ENCODE peak calls at places on chromosomes 6 and 20, in nine cellular contexts. One of them, this sample, is unnamed.

GRCh38 chr20:25707695-25708094 is 11.0 kb upstream of the ZNF337 start:
- DNase-seq in NCI-H460: no peak
- DNase-seq in stimulated activated CD4-positive, alpha-beta T cell treated with anti-CD3 and anti-CD28 coated beads, Interleukin-1b, Interleukin-23, amount 100 ng/mL, for 1 hour: no peak
- DNase-seq in GM12865: no peak
- DNase-seq in SIG-M5: no peak
- DNase-seq in HS-5: no peak
- DNase-seq in activated T-cell treated with anti-CD3 and anti-CD28 coated beads, Interleukin-2, amount 50 U/mL, for 48 hours: no peak
- DNase-seq in G401: no peak
- DNase-seq in iPS-NIHi11: no peak
- DNase-seq in this sample: no peak

GRCh38 chr6:22471746-22472145 is 97.6 kb upstream of the HDGFL1 start:
- DNase-seq in NCI-H460: no peak
- DNase-seq in stimulated activated CD4-positive, alpha-beta T cell treated with anti-CD3 and anti-CD28 coated beads, Interleukin-1b, Interleukin-23, amount 100 ng/mL, for 1 hour: no peak
- DNase-seq in GM12865: no peak
- DNase-seq in SIG-M5: no peak
- DNase-seq in HS-5: no peak
- DNase-seq in activated T-cell treated with anti-CD3 and anti-CD28 coated beads, Interleukin-2, amount 50 U/mL, for 48 hours: no peak
- DNase-seq in G401: no peak
- DNase-seq in iPS-NIHi11: no peak
- DNase-seq in this sample: no peak

GRCh38 chr6:142900467-142900961 is 44.5 kb downstream of the HIVEP2 start:
- DNase-seq in NCI-H460: no peak
- DNase-seq in stimulated activated CD4-positive, alpha-beta T cell treated with anti-CD3 and anti-CD28 coated beads, Interleukin-1b, Interleukin-23, amount 100 ng/mL, for 1 hour: no peak
- DNase-seq in GM12865: no peak
- DNase-seq in SIG-M5: no peak
- DNase-seq in HS-5: no peak
- DNase-seq in activated T-cell treated with anti-CD3 and anti-CD28 coated beads, Interleukin-2, amount 50 U/mL, for 48 hours: no peak
- DNase-seq in G401: no peak
- DNase-seq in iPS-NIHi11: no peak
- DNase-seq in this sample: no peak

GRCh38 chr6:123016431-123017110 is 20.5 kb downstream of the CLVS2 start:
- DNase-seq in NCI-H460: no peak
- DNase-seq in stimulated activated CD4-positive, alpha-beta T cell treated with anti-CD3 and anti-CD28 coated beads, Interleukin-1b, Interleukin-23, amount 100 ng/mL, for 1 hour: no peak
- DNase-seq in GM12865: no peak
- DNase-seq in SIG-M5: no peak
- DNase-seq in HS-5: no peak
- DNase-seq in activated T-cell treated with anti-CD3 and anti-CD28 coated beads, Interleukin-2, amount 50 U/mL, for 48 hours: no peak
- DNase-seq in G401: peak
- DNase-seq in iPS-NIHi11: no peak
- DNase-seq in this sample: no peak

GRCh38 chr20:16479666-16480065 is 93.6 kb downstream of the KIF16B start:
- DNase-seq in NCI-H460: no peak
- DNase-seq in stimulated activated CD4-positive, alpha-beta T cell treated with anti-CD3 and anti-CD28 coated beads, Interleukin-1b, Interleukin-23, amount 100 ng/mL, for 1 hour: no peak
- DNase-seq in GM12865: no peak
- DNase-seq in SIG-M5: no peak
- DNase-seq in HS-5: no peak
- DNase-seq in activated T-cell treated with anti-CD3 and anti-CD28 coated beads, Interleukin-2, amount 50 U/mL, for 48 hours: no peak
- DNase-seq in G401: no peak
- DNase-seq in iPS-NIHi11: no peak
- DNase-seq in this sample: no peak

GRCh38 chr20:19583532-19584175 is 174.4 kb upstream of the RIN2 start:
- DNase-seq in NCI-H460: peak
- DNase-seq in stimulated activated CD4-positive, alpha-beta T cell treated with anti-CD3 and anti-CD28 coated beads, Interleukin-1b, Interleukin-23, amount 100 ng/mL, for 1 hour: no peak
- DNase-seq in GM12865: peak
- DNase-seq in SIG-M5: no peak
- DNase-seq in HS-5: no peak
- DNase-seq in activated T-cell treated with anti-CD3 and anti-CD28 coated beads, Interleukin-2, amount 50 U/mL, for 48 hours: peak
- DNase-seq in G401: peak
- DNase-seq in iPS-NIHi11: peak
- DNase-seq in this sample: peak

GRCh38 chr20:36624068-36624813 is 18.7 kb downstream of the RAB5IF start:
- DNase-seq in NCI-H460: no peak
- DNase-seq in stimulated activated CD4-positive, alpha-beta T cell treated with anti-CD3 and anti-CD28 coated beads, Interleukin-1b, Interleukin-23, amount 100 ng/mL, for 1 hour: no peak
- DNase-seq in GM12865: no peak
- DNase-seq in SIG-M5: no peak
- DNase-seq in HS-5: no peak
- DNase-seq in activated T-cell treated with anti-CD3 and anti-CD28 coated beads, Interleukin-2, amount 50 U/mL, for 48 hours: no peak
- DNase-seq in G401: no peak
- DNase-seq in iPS-NIHi11: peak
- DNase-seq in this sample: no peak

GRCh38 chr20:51354769-51355319 is 187.7 kb downstream of the NFATC2 start:
- DNase-seq in NCI-H460: no peak
- DNase-seq in stimulated activated CD4-positive, alpha-beta T cell treated with anti-CD3 and anti-CD28 coated beads, Interleukin-1b, Interleukin-23, amount 100 ng/mL, for 1 hour: no peak
- DNase-seq in GM12865: no peak
- DNase-seq in SIG-M5: no peak
- DNase-seq in HS-5: peak
- DNase-seq in activated T-cell treated with anti-CD3 and anti-CD28 coated beads, Interleukin-2, amount 50 U/mL, for 48 hours: no peak
- DNase-seq in G401: no peak
- DNase-seq in iPS-NIHi11: no peak
- DNase-seq in this sample: no peak

GRCh38 chr6:1838604-1839003 is 228.9 kb downstream of the FOXC1 start:
- DNase-seq in NCI-H460: no peak
- DNase-seq in stimulated activated CD4-positive, alpha-beta T cell treated with anti-CD3 and anti-CD28 coated beads, Interleukin-1b, Interleukin-23, amount 100 ng/mL, for 1 hour: no peak
- DNase-seq in GM12865: no peak
- DNase-seq in SIG-M5: no peak
- DNase-seq in HS-5: no peak
- DNase-seq in activated T-cell treated with anti-CD3 and anti-CD28 coated beads, Interleukin-2, amount 50 U/mL, for 48 hours: no peak
- DNase-seq in G401: no peak
- DNase-seq in iPS-NIHi11: no peak
- DNase-seq in this sample: no peak

GRCh38 chr20:49385471-49385870 is 97.0 kb downstream of the KCNB1 start:
- DNase-seq in NCI-H460: peak
- DNase-seq in stimulated activated CD4-positive, alpha-beta T cell treated with anti-CD3 and anti-CD28 coated beads, Interleukin-1b, Interleukin-23, amount 100 ng/mL, for 1 hour: no peak
- DNase-seq in GM12865: peak
- DNase-seq in SIG-M5: no peak
- DNase-seq in HS-5: peak
- DNase-seq in activated T-cell treated with anti-CD3 and anti-CD28 coated beads, Interleukin-2, amount 50 U/mL, for 48 hours: peak
- DNase-seq in G401: peak
- DNase-seq in iPS-NIHi11: peak
- DNase-seq in this sample: no peak

GRCh38 chr6:35427851-35428321 is 24.3 kb upstream of the FANCE start:
- DNase-seq in NCI-H460: no peak
- DNase-seq in stimulated activated CD4-positive, alpha-beta T cell treated with anti-CD3 and anti-CD28 coated beads, Interleukin-1b, Interleukin-23, amount 100 ng/mL, for 1 hour: no peak
- DNase-seq in GM12865: no peak
- DNase-seq in SIG-M5: no peak
- DNase-seq in HS-5: peak
- DNase-seq in activated T-cell treated with anti-CD3 and anti-CD28 coated beads, Interleukin-2, amount 50 U/mL, for 48 hours: no peak
- DNase-seq in G401: no peak
- DNase-seq in iPS-NIHi11: no peak
- DNase-seq in this sample: no peak

GRCh38 chr20:50704514-50704913 is 13.2 kb upstream of the RIPOR3 start:
- DNase-seq in NCI-H460: no peak
- DNase-seq in stimulated activated CD4-positive, alpha-beta T cell treated with anti-CD3 and anti-CD28 coated beads, Interleukin-1b, Interleukin-23, amount 100 ng/mL, for 1 hour: no peak
- DNase-seq in GM12865: no peak
- DNase-seq in SIG-M5: no peak
- DNase-seq in HS-5: no peak
- DNase-seq in activated T-cell treated with anti-CD3 and anti-CD28 coated beads, Interleukin-2, amount 50 U/mL, for 48 hours: no peak
- DNase-seq in G401: no peak
- DNase-seq in iPS-NIHi11: no peak
- DNase-seq in this sample: no peak

GRCh38 chr6:127547909-127548649 is 28.9 kb upstream of the C6orf58 start:
- DNase-seq in NCI-H460: no peak
- DNase-seq in stimulated activated CD4-positive, alpha-beta T cell treated with anti-CD3 and anti-CD28 coated beads, Interleukin-1b, Interleukin-23, amount 100 ng/mL, for 1 hour: no peak
- DNase-seq in GM12865: no peak
- DNase-seq in SIG-M5: no peak
- DNase-seq in HS-5: no peak
- DNase-seq in activated T-cell treated with anti-CD3 and anti-CD28 coated beads, Interleukin-2, amount 50 U/mL, for 48 hours: no peak
- DNase-seq in G401: peak
- DNase-seq in iPS-NIHi11: no peak
- DNase-seq in this sample: no peak